ENCODE peak calls at places on chromosomes 12 and 14, in eight cellular contexts. O, A, P, D, U, R, B and M are unnamed samples.

GRCh38 chr12:10366875-10367274 is 23.0 kb downstream of the KLRK1 start:
- DNase-seq in R (no peak), O (no peak), A (no peak), P (no peak), B (no peak), U (no peak), D (peak), M (no peak)

GRCh38 chr12:116595186-116595585 is 36.0 kb downstream of the MAP1LC3B2 start:
- DNase-seq in R (no peak), P (no peak), O (no peak), A (no peak), D (peak), U (peak), B (no peak), M (no peak)

GRCh38 chr12:49131973-49132461 is 822 bp upstream of the TUBA1B start:
- DNase-seq in R (peak), A (no peak), U (no peak), B (peak), P (peak), O (no peak), D (peak), M (peak)

GRCh38 chr12:26109343-26109841 is 15.4 kb downstream of the BHLHE41 start:
- DNase-seq in R (no peak), A (no peak), O (no peak), U (peak), B (no peak), P (no peak), D (peak), M (no peak)

GRCh38 chr12:103799504-103800251 is 41.4 kb downstream of the NT5DC3 start:
- DNase-seq in P (peak), A (peak), R (no peak), D (peak), U (peak), O (no peak), B (no peak), M (peak)

GRCh38 chr14:76786556-76786955 is 25.3 kb downstream of the VASH1 start:
- DNase-seq in O (no peak), R (no peak), A (no peak), B (peak), U (no peak), P (no peak), D (no peak), M (no peak)

GRCh38 chr14:91649930-91650329 is 82.0 kb downstream of the CATSPERB start:
- DNase-seq in P (peak), A (peak), D (peak), O (no peak), U (no peak), R (no peak), B (no peak), M (peak)

GRCh38 chr14:30211326-30211725 is 283.7 kb upstream of the PRKD1 start:
- DNase-seq in B (no peak), O (no peak), R (no peak), P (no peak), A (no peak), U (no peak), D (peak), M (no peak)

GRCh38 chr14:58638231-58639205 is 756 bp downstream of the DACT1 start:
- DNase-seq in R (no peak), P (no peak), O (no peak), U (peak), D (peak), B (peak), A (no peak), M (peak)

GRCh38 chr12:57549203-57549908 is 488 bp upstream of the KIF5A start:
- DNase-seq in O (no peak), A (no peak), R (no peak), P (no peak), U (no peak), B (no peak), D (no peak), M (no peak)

GRCh38 chr14:69261761-69262331 is 1.9 kb downstream of the GALNT16 start:
- DNase-seq in R (no peak), O (no peak), B (peak), U (no peak), D (no peak), P (no peak), A (no peak), M (peak)

GRCh38 chr12:7060353-7060954 is at the start of gene C1S:
- DNase-seq in D (peak), O (no peak), A (no peak), B (peak), U (peak), P (peak), R (no peak), M (peak)

GRCh38 chr14:102930753-102931579 is 8.5 kb downstream of the AMN start:
- DNase-seq in R (no peak), B (no peak), P (no peak), O (no peak), U (no peak), D (peak), A (peak), M (peak)

GRCh38 chr12:62600038-62600437 is 133.4 kb downstream of the MON2 start:
- DNase-seq in D (no peak), A (no peak), O (no peak), R (no peak), P (no peak), U (no peak), B (no peak), M (no peak)

GRCh38 chr12:56601503-56601902 is 28.6 kb downstream of the BAZ2A start:
- DNase-seq in A (no peak), R (no peak), U (no peak), O (no peak), P (peak), D (no peak), B (peak), M (no peak)

GRCh38 chr12:10027311-10028099 is 3.0 kb upstream of the CLEC9A start:
- DNase-seq in R (no peak), A (peak), D (peak), B (no peak), U (no peak), P (no peak), O (no peak), M (no peak)

DNA sequence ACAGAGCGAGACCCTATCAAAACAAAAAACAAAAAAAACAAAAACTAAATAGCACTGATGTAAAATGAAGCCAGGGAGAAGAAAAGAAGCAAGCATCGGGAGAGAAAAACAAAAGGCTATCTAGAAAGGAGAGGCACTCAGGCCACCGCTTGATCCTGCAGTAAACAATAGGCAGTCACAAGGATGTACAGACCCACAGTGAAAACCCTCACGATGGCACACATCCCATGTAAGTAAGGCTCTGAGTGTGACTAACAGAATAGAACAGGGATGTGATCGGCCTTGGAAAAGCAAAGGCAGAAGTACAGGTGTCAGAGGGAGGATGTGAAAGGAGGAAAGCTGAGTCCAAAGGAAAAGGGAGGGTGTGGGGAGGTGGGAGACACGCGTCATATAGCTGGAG is 31.6 kb downstream of the CAMKK2 start:
- DNase-seq in A (no peak), O (no peak), B (no peak), P (no peak), R (no peak), D (no peak), U (no peak), M (no peak)
- H3K4me3 ChIP-seq in A (no peak), O (no peak), B (no peak), P (no peak), R (no peak), D (no peak), U (no peak), M (no peak)

GRCh38 chr12:21774358-21775129 is at the start of gene KCNJ8:
- DNase-seq in R (no peak), D (peak), A (no peak), O (no peak), U (peak), P (peak), B (no peak), M (no peak)

GRCh38 chr12:21773799-21774198 is 707 bp downstream of the KCNJ8 start:
- DNase-seq in B (no peak), R (no peak), O (no peak), P (no peak), U (no peak), A (no peak), D (peak), M (no peak)

GRCh38 chr12:21776242-21776641 is 1.7 kb upstream of the KCNJ8 start:
- DNase-seq in A (no peak), U (no peak), B (no peak), R (no peak), P (no peak), O (no peak), D (no peak), M (no peak)

GRCh38 chr12:21773263-21773741 is 1.2 kb downstream of the KCNJ8 start:
- DNase-seq in B (no peak), U (peak), A (no peak), P (no peak), O (no peak), D (peak), R (no peak), M (no peak)

DNA sequence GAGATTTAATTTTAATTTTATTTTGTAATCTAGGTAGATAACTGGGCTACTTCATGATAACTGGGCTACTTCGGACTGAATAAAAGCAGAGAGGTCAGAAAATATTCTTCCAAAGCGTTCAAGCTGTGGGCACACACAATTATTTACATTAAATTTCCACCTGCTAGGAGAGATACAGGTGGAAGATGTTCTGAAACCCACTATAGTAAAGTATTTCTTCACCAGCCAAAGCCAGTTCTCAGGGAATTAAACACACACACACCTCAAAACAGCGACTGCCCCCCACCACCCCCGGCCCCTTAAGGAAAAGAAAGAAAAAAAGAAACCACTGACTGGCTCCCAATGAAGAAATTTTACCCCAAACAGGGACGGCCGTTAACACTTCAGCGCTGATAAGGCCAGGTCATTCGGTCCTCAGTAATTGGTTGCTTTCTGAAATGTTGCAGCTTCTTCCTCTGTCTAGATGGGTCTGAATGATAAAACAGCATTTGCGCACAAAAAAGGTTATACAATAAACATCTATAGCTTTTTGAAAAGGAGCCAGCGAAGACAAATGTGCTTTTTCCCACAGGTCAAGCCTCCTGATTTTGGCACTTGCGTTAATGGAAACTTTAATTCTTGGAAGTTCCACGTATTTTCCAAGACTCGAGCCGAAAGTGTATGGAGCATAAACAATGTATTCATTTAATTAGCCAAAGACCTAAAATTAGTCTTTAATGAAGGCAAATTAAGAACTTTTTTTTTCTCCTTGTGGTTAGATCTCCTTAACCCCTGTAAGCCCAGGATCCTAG is 819 bp upstream of the KCNJ8 start:
- DNase-seq in B (no peak), A (no peak), O (no peak), U (no peak), D (no peak), R (no peak), P (no peak), M (no peak)
- H3K4me3 ChIP-seq in B (peak), A (no peak), O (no peak), U (peak), D (peak), R (no peak), P (peak), M (no peak)

DNA sequence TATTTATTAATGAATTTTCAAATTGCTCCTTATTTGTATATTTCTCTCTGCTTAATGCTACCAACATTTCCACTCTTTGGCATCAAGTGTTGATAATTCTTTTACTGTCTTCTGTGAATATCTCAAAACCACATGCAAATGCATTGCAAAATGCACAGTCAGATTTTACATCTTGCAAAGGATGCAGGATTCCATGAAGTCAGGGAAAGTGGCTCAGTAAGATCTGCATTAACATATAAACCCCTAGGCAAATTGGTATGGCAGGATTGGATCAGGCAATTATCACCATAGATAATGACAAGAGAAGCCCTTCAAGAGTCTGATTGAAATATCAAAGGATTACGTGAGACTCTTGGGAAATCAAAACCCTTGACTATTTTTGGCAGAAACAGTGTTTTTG is 70.9 kb downstream of the TMTC2 start:
- DNase-seq in D (no peak), P (no peak), B (no peak), R (no peak), U (no peak), O (no peak), A (no peak), M (no peak)
- H3K4me3 ChIP-seq in D (no peak), P (no peak), B (no peak), R (no peak), U (no peak), O (no peak), A (no peak), M (no peak)

DNA sequence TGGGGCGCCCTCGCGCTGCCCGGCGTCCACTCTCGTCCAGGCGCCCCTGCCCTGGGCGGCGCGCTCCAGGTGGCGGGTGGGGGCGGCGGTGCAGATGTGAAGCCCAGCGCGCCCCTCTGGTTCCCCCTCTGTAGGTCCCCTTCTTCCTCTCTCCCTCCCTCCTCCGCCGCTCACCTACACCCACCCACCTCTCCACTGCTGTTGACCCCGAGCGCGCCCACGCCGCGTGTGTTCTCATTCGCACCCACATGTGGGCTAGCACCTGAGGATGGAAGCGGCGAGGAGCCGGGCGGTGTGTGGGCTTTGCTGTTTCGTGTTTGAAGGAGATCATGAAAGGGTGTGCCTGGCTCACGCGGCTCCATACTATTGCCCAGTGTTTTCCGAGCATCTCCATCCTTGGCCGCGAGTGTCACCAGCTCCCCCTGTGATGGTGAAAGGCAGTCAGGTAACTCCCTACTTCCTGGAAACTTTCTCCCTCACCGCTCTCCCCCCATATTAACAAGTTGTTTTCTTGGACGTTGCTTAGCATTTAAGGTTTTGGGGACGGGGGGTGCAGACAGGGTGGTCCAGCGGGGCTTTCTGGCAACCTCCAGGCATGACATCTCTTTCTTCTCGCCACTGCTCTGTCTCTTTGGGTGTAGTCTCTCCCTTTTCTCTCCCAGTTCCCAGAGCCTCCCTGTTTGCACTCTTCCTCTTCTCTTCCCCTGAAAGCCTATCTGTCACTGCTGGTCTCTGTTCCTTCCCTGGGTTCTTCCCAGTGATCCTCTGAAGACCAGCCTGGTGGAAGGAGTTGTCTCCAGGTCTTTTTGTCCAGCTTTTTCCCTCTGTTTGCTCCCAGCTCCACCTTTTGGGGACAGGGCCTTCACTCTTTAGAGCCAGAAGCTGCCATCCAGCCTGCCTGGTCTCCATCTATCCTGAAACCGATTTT is 1.6 kb downstream of the CACNA1C start:
- DNase-seq in R (no peak), U (peak), P (no peak), D (no peak), O (no peak), A (no peak), B (peak), M (no peak)
- H3K4me3 ChIP-seq in R (no peak), U (peak), P (no peak), D (peak), O (no peak), A (no peak), B (peak), M (peak)

GRCh38 chr14:75631453-75631831 is 29.2 kb downstream of the ERG28 start:
- DNase-seq in O (no peak), D (no peak), B (no peak), R (no peak), A (no peak), U (no peak), P (no peak), M (no peak)
- H3K4me3 ChIP-seq in O (no peak), D (no peak), B (no peak), R (no peak), A (no peak), U (no peak), P (no peak), M (no peak)

DNA sequence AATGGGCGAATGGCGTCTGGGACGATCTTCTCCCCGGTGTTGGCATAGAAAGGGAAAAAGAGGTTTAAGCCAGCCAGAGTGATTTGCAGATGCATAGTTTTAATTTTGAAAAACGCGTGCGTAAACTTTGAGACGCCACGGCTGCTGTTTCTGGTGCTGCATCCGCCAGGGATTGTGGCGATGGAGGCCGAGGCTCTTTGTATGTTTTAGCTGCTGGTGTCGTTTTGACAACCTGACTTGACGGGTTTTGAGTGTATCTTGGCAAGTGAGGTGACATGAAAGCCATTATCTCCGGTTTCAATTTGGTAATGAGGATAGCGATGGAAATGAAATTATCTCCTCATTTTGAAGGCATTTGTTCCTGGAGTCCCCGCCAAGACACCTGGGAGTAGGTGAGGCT is 1.6 kb downstream of the PTGDR start:
- DNase-seq in P (no peak), R (no peak), O (no peak), U (no peak), D (no peak), B (no peak), A (no peak), M (no peak)
- H3K4me3 ChIP-seq in P (no peak), R (no peak), O (peak), U (peak), D (peak), B (peak), A (no peak), M (no peak)

GRCh38 chr12:15782667-15783066 is 6.5 kb downstream of the EPS8 start:
- DNase-seq in P (no peak), A (no peak), O (no peak), U (no peak), B (no peak), D (peak), R (no peak), M (no peak)

GRCh38 chr12:15783288-15783687 is 5.9 kb downstream of the EPS8 start:
- DNase-seq in A (no peak), U (no peak), D (no peak), R (no peak), P (no peak), O (no peak), B (no peak), M (no peak)

GRCh38 chr12:15788266-15789214 is 648 bp downstream of the EPS8 start:
- DNase-seq in B (peak), P (peak), U (peak), A (no peak), O (peak), D (peak), R (no peak), M (peak)

GRCh38 chr12:15789215-15790171 is at the start of gene EPS8:
- DNase-seq in U (peak), B (peak), O (peak), A (peak), P (peak), D (peak), R (no peak), M (peak)

GRCh38 chr12:15787801-15788200 is 1.4 kb downstream of the EPS8 start:
- DNase-seq in O (no peak), R (no peak), A (no peak), P (no peak), B (no peak), U (no peak), D (no peak), M (peak)
- H3K4me3 ChIP-seq in O (no peak), R (peak), A (no peak), P (peak), B (peak), U (peak), D (peak), M (peak)

GRCh38 chr12:13125996-13126395 is 22.5 kb upstream of the GSG1 start:
- DNase-seq in O (no peak), B (no peak), A (no peak), R (no peak), P (no peak), U (no peak), D (no peak), M (no peak)

GRCh38 chr12:13116971-13117370 is 13.5 kb upstream of the GSG1 start:
- DNase-seq in P (no peak), B (no peak), R (no peak), A (no peak), D (no peak), O (no peak), U (no peak), M (no peak)

GRCh38 chr12:13124661-13125505 is 21.4 kb upstream of the GSG1 start:
- DNase-seq in P (no peak), A (no peak), O (no peak), B (no peak), R (no peak), U (no peak), D (peak), M (no peak)

GRCh38 chr12:13120431-13120830 is 17.0 kb upstream of the GSG1 start:
- DNase-seq in O (no peak), R (no peak), B (no peak), D (no peak), A (no peak), U (no peak), P (no peak), M (no peak)

GRCh38 chr12:13121568-13121967 is 18.1 kb upstream of the GSG1 start:
- DNase-seq in B (no peak), O (no peak), U (no peak), D (no peak), R (no peak), A (no peak), P (no peak), M (no peak)
- H3K4me3 ChIP-seq in B (no peak), O (no peak), U (no peak), D (no peak), R (no peak), A (no peak), P (no peak), M (no peak)